ENCODE peak calls at places on chromosomes 16 and 17, in seven cellular contexts. U is GM23248, H is hepatocyte, E is GM12878, F is neural progenitor cell, N is PC-9, Z is PC-3. I is an unnamed sample. For H3K79me2, the result is how much of the 10 kb centered on the place peaks cover.

GRCh38 chr16:57996406-57997175 is 3.9 kb downstream of the ZNF319 start:
- DNase-seq in U (no peak), H (no peak), E (no peak), F (no peak), N (no peak), Z (no peak), I (no peak)

GRCh38 chr17:57086069-57086930 is 1.3 kb downstream of the AKAP1 start:
- DNase-seq in U (peak), H (peak), E (no peak), F (peak), N (peak), Z (peak), I (peak)

GRCh38 chr16:57810197-57811024 is 8.1 kb upstream of the KIFC3 start:
- DNase-seq in U (peak), H (peak), E (peak), F (peak), N (peak), Z (peak), I (peak)

GRCh38 chr17:18187226-18187625 is 3.6 kb downstream of the ALKBH5 start:
- DNase-seq in U (peak), H (no peak), E (no peak), F (no peak), N (no peak), Z (peak), I (peak)

GRCh38 chr16:56360117-56361008 is 65.0 kb downstream of the AMFR start:
- DNase-seq in U (no peak), H (no peak), E (no peak), F (no peak), N (no peak), Z (no peak), I (no peak)

GRCh38 chr17:9768381-9768934 is 22.9 kb downstream of the DHRS7C start:
- DNase-seq in U (peak), H (peak), E (no peak), F (peak), N (peak), Z (peak), I (peak)

GRCh38 chr17:76082326-76083251 is 3.6 kb downstream of the ZACN start:
- DNase-seq in U (no peak), H (peak), E (no peak), F (no peak), N (no peak), Z (no peak), I (no peak)

GRCh38 chr16:66668777-66669444 is 27.6 kb downstream of the CMTM4 start:
- DNase-seq in U (peak), H (no peak), E (no peak), F (no peak), N (no peak), Z (no peak), I (no peak)

DNA sequence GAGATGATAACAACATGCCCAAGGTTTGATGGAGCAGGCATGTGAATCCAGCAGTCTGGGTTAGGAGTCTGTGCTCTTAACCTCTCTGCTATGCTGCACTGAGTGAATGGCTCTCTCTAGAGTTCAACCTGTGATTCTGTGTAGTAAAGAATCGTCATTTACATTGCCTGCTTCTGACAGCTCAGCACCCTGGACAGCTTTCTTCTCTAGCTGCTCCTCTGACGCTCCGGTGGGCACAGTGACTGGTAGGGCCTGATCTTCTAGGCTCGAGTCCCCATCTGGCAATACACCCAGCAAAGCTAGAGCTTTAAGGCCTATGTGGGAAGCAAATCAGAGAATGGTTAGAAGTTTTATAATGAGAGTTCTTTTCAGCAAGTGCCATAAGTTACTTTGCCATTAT is 85.3 kb upstream of the ATP2A3 start:
- DNase-seq in U (no peak), H (no peak), E (no peak), F (peak), N (no peak), Z (no peak), I (no peak)
- TF ChIP-seq EZH2 in U (no peak), H (no peak), E (no peak), F (no peak), N (no peak), Z (no peak), I (no peak)

GRCh38 chr17:27521281-27522027 is 65.2 kb downstream of the KSR1 start:
- DNase-seq in U (no peak), H (no peak), E (no peak), F (no peak), N (no peak), Z (no peak), I (no peak)

GRCh38 chr17:27518750-27519521 is 62.7 kb downstream of the KSR1 start:
- DNase-seq in U (no peak), H (no peak), E (no peak), F (no peak), N (peak), Z (no peak), I (peak)

GRCh38 chr17:27518048-27518447 is 61.8 kb downstream of the KSR1 start:
- DNase-seq in U (no peak), H (no peak), E (no peak), F (no peak), N (no peak), Z (no peak), I (no peak)

GRCh38 chr17:27520571-27521185 is 64.4 kb downstream of the KSR1 start:
- DNase-seq in U (no peak), H (no peak), E (no peak), F (peak), N (no peak), Z (no peak), I (no peak)

DNA sequence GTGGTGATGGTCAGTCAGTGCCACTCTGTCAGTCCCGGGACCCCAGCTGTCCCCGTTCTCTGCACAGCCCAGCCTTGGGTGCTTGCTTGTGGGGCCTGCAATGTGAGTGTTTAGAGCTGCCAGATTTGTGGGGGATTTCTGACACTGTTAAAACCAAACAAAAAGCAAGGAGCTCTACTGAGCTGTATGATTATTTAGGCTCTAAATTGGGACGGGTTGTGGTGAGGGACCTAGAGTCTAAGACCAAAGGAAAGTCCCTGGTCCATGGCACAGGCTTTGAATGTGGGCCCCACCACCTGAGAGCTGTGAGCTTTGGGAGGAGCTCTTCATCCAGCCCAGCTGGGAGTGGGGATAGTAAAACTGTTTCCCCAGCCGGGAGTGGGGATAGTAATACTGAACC is 63.3 kb downstream of the KSR1 start:
- DNase-seq in U (no peak), H (no peak), E (peak), F (no peak), N (no peak), Z (no peak), I (no peak)
- H3K79me2 ChIP-seq in U (under half), H (half or more), E (half or more), F (half or more), N (under half), Z (under half), I (under half)

DNA sequence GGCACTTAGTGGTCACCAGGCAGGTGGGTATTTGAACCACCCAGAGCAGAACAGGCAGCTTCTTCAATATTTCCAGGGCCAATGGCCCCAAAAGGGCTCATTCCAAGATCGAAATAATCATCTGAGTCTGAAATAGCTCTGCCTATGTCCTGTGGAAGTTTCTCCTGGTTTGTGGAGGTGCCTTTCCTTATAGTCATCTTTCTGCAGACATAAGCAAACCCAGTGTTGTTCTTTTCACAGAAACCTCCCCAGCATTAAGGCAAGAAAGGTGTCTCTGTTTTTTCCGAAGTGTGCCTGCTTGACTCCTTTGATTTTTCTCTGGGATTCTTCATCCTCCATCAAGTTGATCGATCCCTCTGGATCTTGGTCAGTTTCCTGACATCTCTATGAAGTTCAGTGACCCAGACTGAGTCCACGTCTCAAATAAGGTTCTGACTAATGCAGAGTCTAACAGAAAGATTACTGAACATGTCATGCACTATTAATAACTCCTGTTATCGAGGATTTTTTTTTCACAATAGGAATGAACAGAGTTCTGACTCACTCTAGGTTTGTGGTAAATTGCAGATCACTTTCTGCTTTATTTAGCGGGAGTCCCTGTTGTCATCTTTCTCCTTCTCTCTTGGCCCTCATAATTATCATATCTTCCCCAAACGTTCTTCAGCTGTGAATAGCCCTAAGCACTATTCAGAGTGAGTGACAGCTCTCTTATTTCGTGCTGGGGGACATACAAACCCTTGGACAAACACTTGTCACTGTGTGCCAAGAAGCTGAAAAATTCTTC is 1.5 kb downstream of the LRRC3C start:
- DNase-seq in U (peak), H (no peak), E (no peak), F (no peak), N (peak), Z (peak), I (peak)
- H3K4me3 ChIP-seq in U (peak), H (no peak), E (peak), F (no peak), N (no peak), Z (peak), I (no peak)

DNA sequence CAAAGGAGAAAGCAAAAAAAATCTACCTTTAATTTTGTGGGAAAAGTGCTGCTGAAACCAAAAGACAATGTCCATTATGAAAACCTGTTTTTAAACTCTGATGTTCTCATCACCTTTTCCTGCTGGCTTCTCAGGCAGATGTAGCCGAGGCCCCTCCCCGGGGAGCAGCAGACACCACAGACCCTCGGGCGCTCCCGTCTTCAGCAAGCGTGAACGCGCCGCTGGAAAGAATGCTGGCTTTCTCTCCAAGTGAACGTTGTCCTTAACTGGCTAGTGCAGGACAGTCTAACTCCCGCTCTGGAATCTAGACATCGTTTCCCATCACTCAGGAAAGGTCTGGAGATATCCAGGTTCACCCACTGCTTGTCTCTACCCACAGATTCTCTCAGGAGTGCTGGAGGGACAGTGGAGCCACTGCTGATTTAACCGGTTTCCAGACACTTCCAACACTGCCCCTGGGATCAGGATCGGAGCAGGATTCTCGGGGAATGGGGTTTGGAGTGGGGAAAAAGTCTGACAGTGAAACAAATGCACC is 211.2 kb downstream of the RBFOX3 start:
- DNase-seq in U (no peak), H (no peak), E (no peak), F (peak), N (no peak), Z (no peak), I (no peak)
- TF ChIP-seq EZH2 in U (no peak), H (no peak), E (no peak), F (no peak), N (no peak), Z (no peak), I (no peak)

DNA sequence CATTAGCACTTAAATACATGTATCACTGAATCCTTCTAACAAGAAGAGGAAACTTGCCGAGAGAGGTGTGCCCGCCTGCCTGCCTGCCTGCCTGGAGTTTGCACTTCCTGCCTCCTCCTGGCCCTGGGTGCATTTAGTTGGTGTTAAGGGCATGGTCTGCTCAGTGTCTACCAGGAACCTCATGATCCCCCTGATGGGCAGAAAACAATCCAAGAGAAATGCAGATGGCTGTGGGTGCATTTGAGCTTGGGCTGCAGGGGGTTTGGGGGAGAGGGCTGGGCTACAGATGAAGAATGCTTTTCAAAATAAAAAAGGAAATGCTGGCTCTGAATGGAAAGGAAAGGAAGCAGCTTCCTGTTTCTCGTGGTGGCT is 10.1 kb downstream of the KSR1 start:
- DNase-seq in U (no peak), H (no peak), E (no peak), F (no peak), N (no peak), Z (no peak), I (no peak)
- H3K79me2 ChIP-seq in U (under half), H (half or more), E (half or more), F (half or more), N (under half), Z (under half), I (under half)

DNA sequence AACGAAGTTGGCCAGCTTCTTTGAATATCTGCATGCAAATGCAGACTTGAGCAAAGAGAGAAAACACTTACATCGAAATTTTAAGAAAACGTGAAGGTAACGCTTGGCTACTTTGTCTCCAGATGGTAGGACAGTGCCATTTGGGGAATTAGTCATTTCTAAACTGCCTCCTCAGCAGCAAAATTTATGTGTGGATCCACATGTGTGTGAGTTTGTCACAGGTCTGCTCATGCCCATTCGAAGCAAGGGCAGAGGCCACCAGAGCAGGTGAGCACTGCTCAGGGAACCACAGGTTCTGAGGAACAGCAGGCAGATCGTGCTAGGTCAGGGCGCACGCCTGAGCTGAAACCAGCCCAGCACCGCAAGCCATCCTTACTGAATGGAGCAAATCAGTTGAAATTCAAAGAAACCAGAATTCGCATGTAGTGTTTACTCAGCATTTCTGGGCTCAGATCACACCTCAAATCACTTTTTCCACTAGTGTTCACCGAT is 80.1 kb downstream of the SOCS1 start:
- DNase-seq in U (no peak), H (no peak), E (peak), F (no peak), N (no peak), Z (no peak), I (no peak)
- H3K4me3 ChIP-seq in U (no peak), H (no peak), E (no peak), F (no peak), N (no peak), Z (no peak), I (no peak)